ENCODE peak calls at places on chromosomes 16 and 17, in eight cellular contexts. M, A, F, Y, T, O, P and J are unnamed samples.

GRCh38 chr17:52111182-52111581 is 47.3 kb downstream of the CA10 start:
- DNase-seq in M (no peak), A (no peak), F (no peak), Y (no peak), T (no peak), O (no peak), P (no peak), J (no peak)

GRCh38 chr16:9119795-9120194 is 28.4 kb downstream of the HAPSTR1 start:
- DNase-seq in M (no peak), A (peak; percentile 75), F (no peak), Y (peak; percentile 55), T (no peak), O (no peak), P (no peak), J (no peak)

GRCh38 chr16:19698480-19699465 is 19.3 kb downstream of the KNOP1 start:
- DNase-seq in M (no peak), A (no peak), F (no peak), Y (no peak), T (no peak), O (no peak), P (no peak), J (no peak)

GRCh38 chr17:79949646-79950292 is 85.9 kb downstream of the TBC1D16 start:
- DNase-seq in M (no peak), A (peak; percentile 56), F (no peak), Y (no peak), T (no peak), O (no peak), P (peak; percentile 9), J (no peak)

GRCh38 chr16:58501242-58502131 is 1.5 kb downstream of the NDRG4 start:
- DNase-seq in M (no peak), A (peak; percentile 64), F (no peak), Y (no peak), T (peak; percentile 48), O (no peak), P (peak; percentile 72), J (peak; percentile 51)

GRCh38 chr17:78558181-78558850 is 18.9 kb downstream of the DNAH17 start:
- DNase-seq in M (no peak), A (no peak), F (no peak), Y (no peak), T (no peak), O (no peak), P (no peak), J (peak; percentile 13)

GRCh38 chr16:49698416-49698815 is 157.5 kb downstream of the ZNF423 start:
- DNase-seq in M (no peak), A (no peak), F (no peak), Y (no peak), T (no peak), O (no peak), P (no peak), J (peak; percentile 57)

GRCh38 chr17:57599271-57600045 is 145.6 kb downstream of the CCDC182 start:
- DNase-seq in M (no peak), A (no peak), F (no peak), Y (no peak), T (no peak), O (no peak), P (no peak), J (no peak)

GRCh38 chr17:45675892-45676291 is 108.2 kb upstream of the CRHR1 start:
- DNase-seq in M (no peak), A (no peak), F (no peak), Y (no peak), T (no peak), O (no peak), P (no peak), J (no peak)

GRCh38 chr16:10623059-10623458 is 42.7 kb upstream of the EMP2 start:
- DNase-seq in M (no peak), A (no peak), F (no peak), Y (no peak), T (no peak), O (no peak), P (no peak), J (no peak)
- TF ChIP-seq CTCF in M (no peak), A (no peak), F (no peak), Y (no peak), T (no peak), O (no peak), P (no peak), J (no peak)

GRCh38 chr16:391885-392335 is 5.1 kb upstream of the NME4 start:
- DNase-seq in M (peak; percentile 62), A (no peak), F (peak; percentile 65), Y (peak; percentile 45), T (peak; percentile 67), O (peak; percentile 79), P (peak; percentile 62), J (peak; percentile 79)

GRCh38 chr16:381788-382717 is at the start of gene PGAP6:
- DNase-seq in M (no peak), A (peak; percentile 83), F (no peak), Y (no peak), T (no peak), O (no peak), P (peak; percentile 75), J (peak; percentile 62)

GRCh38 chr16:389317-389716 is 7.5 kb upstream of the PGAP6 start:
- DNase-seq in M (no peak), A (no peak), F (no peak), Y (no peak), T (no peak), O (no peak), P (no peak), J (no peak)

GRCh38 chr16:383326-384020 is 1.7 kb upstream of the PGAP6 start:
- DNase-seq in M (no peak), A (no peak), F (no peak), Y (no peak), T (no peak), O (no peak), P (peak; percentile 76), J (no peak)

GRCh38 chr16:386641-387156 is 4.9 kb upstream of the PGAP6 start:
- DNase-seq in M (no peak), A (no peak), F (no peak), Y (no peak), T (peak; percentile 53), O (peak; percentile 36), P (no peak), J (no peak)
- TF ChIP-seq CTCF in M (no peak), A (no peak), F (no peak), Y (no peak), T (no peak), O (no peak), P (no peak), J (no peak)

GRCh38 chr17:47894498-47895253 is 1.4 kb upstream of the SP2 start:
- DNase-seq in M (no peak), A (no peak), F (no peak), Y (no peak), T (no peak), O (no peak), P (no peak), J (no peak)

GRCh38 chr17:47896672-47897490 is 845 bp downstream of the SP2 start:
- DNase-seq in M (no peak), A (no peak), F (no peak), Y (no peak), T (no peak), O (no peak), P (no peak), J (no peak)

GRCh38 chr17:47897561-47897960 is 1.5 kb downstream of the SP2 start:
- DNase-seq in M (no peak), A (no peak), F (no peak), Y (no peak), T (no peak), O (no peak), P (no peak), J (no peak)

GRCh38 chr17:47895254-47895855 is 681 bp upstream of the SP2 start:
- DNase-seq in M (no peak), A (no peak), F (no peak), Y (no peak), T (peak; percentile 47), O (no peak), P (peak; percentile 44), J (no peak)

GRCh38 chr17:47895856-47896671 is at the start of gene SP2:
- DNase-seq in M (peak; percentile 100), A (peak; percentile 100), F (peak; percentile 100), Y (peak; percentile 100), T (peak; percentile 99), O (peak; percentile 100), P (peak; percentile 100), J (peak; percentile 99)
- TF ChIP-seq CTCF in M (no peak), A (no peak), F (peak; percentile 2), Y (no peak), T (no peak), O (no peak), P (no peak), J (peak; percentile 33)

GRCh38 chr17:72053069-72053846 is 67.6 kb upstream of the SOX9 start:
- DNase-seq in M (no peak), A (no peak), F (no peak), Y (no peak), T (no peak), O (no peak), P (no peak), J (no peak)
- TF ChIP-seq CTCF in M (no peak), A (no peak), F (no peak), Y (no peak), T (no peak), O (no peak), P (no peak), J (no peak)

GRCh38 chr16:13923703-13924298 is 3.8 kb downstream of the ERCC4 start:
- DNase-seq in M (no peak), A (no peak), F (peak; percentile 22), Y (no peak), T (no peak), O (no peak), P (no peak), J (no peak)
- TF ChIP-seq CTCF in M (peak; percentile 81), A (peak; percentile 24), F (peak; percentile 23), Y (peak; percentile 53), T (peak; percentile 71), O (peak; percentile 79), P (peak; percentile 72), J (peak; percentile 89)

GRCh38 chr17:75654176-75654575 is 12.8 kb downstream of the RECQL5 start:
- DNase-seq in M (no peak), A (peak; percentile 28), F (no peak), Y (no peak), T (peak; percentile 67), O (no peak), P (no peak), J (no peak)
- TF ChIP-seq CTCF in M (no peak), A (no peak), F (peak; percentile 32), Y (peak; percentile 26), T (peak; percentile 39), O (peak; percentile 30), P (no peak), J (no peak)